ENCODE peak calls at places on chromosome 5, in six cellular contexts. One of them, this sample, is unnamed.
A peak's percentile ranks its signal among the peaks of the same experiment; 100 is the strongest.

GRCh38 chr5:131242728-131243255 is 21.1 kb upstream of the CDC42SE2 start:
- DNase-seq in NCI-H1092 treated with DMSO at 0.1 percent for 48 hours: no peak
- DNase-seq in breast epithelium: no peak
- DNase-seq in sigmoid colon: no peak
- DNase-seq in stimulated activated CD4-positive, alpha-beta T cell treated with anti-CD3 and anti-CD28 coated beads, Interleukin-15, amount 100 ng/mL, for 1 hour: no peak
- DNase-seq in cardiac septum: no peak
- DNase-seq in this sample: no peak

GRCh38 chr5:104706570-104706969 is 1144.0 kb upstream of the NUDT12 start:
- DNase-seq in NCI-H1092 treated with DMSO at 0.1 percent for 48 hours: no peak
- DNase-seq in breast epithelium: no peak
- DNase-seq in sigmoid colon: no peak
- DNase-seq in stimulated activated CD4-positive, alpha-beta T cell treated with anti-CD3 and anti-CD28 coated beads, Interleukin-15, amount 100 ng/mL, for 1 hour: no peak
- DNase-seq in cardiac septum: no peak
- DNase-seq in this sample: no peak

GRCh38 chr5:107985144-107985543 is 314.4 kb upstream of the EFNA5 start:
- DNase-seq in NCI-H1092 treated with DMSO at 0.1 percent for 48 hours: no peak
- DNase-seq in breast epithelium: no peak
- DNase-seq in sigmoid colon: no peak
- DNase-seq in stimulated activated CD4-positive, alpha-beta T cell treated with anti-CD3 and anti-CD28 coated beads, Interleukin-15, amount 100 ng/mL, for 1 hour: no peak
- DNase-seq in cardiac septum: no peak
- DNase-seq in this sample: no peak

GRCh38 chr5:160929906-160930305 is 77.9 kb upstream of the ATP10B start:
- DNase-seq in NCI-H1092 treated with DMSO at 0.1 percent for 48 hours: no peak
- DNase-seq in breast epithelium: no peak
- DNase-seq in sigmoid colon: no peak
- DNase-seq in stimulated activated CD4-positive, alpha-beta T cell treated with anti-CD3 and anti-CD28 coated beads, Interleukin-15, amount 100 ng/mL, for 1 hour: no peak
- DNase-seq in cardiac septum: no peak
- DNase-seq in this sample: no peak

GRCh38 chr5:172871982-172872381 is 37.9 kb downstream of the ERGIC1 start:
- DNase-seq in NCI-H1092 treated with DMSO at 0.1 percent for 48 hours: no peak
- DNase-seq in breast epithelium: no peak
- DNase-seq in sigmoid colon: no peak
- DNase-seq in stimulated activated CD4-positive, alpha-beta T cell treated with anti-CD3 and anti-CD28 coated beads, Interleukin-15, amount 100 ng/mL, for 1 hour: no peak
- DNase-seq in cardiac septum: no peak
- DNase-seq in this sample: no peak

GRCh38 chr5:139757727-139758509 is 37.7 kb upstream of the PSD2 start:
- DNase-seq in NCI-H1092 treated with DMSO at 0.1 percent for 48 hours: no peak
- DNase-seq in breast epithelium: no peak
- DNase-seq in sigmoid colon: no peak
- DNase-seq in stimulated activated CD4-positive, alpha-beta T cell treated with anti-CD3 and anti-CD28 coated beads, Interleukin-15, amount 100 ng/mL, for 1 hour: no peak
- DNase-seq in cardiac septum: no peak
- DNase-seq in this sample: no peak

GRCh38 chr5:132419517-132420468 is 50.3 kb downstream of the SLC22A5 start:
- DNase-seq in NCI-H1092 treated with DMSO at 0.1 percent for 48 hours: peak; percentile 50
- DNase-seq in breast epithelium: peak; percentile 72
- DNase-seq in sigmoid colon: peak; percentile 87
- DNase-seq in stimulated activated CD4-positive, alpha-beta T cell treated with anti-CD3 and anti-CD28 coated beads, Interleukin-15, amount 100 ng/mL, for 1 hour: peak; percentile 39
- DNase-seq in cardiac septum: peak; percentile 90
- DNase-seq in this sample: peak; percentile 85

GRCh38 chr5:97618721-97619120 is 435.7 kb upstream of the RIOK2 start:
- DNase-seq in NCI-H1092 treated with DMSO at 0.1 percent for 48 hours: no peak
- DNase-seq in breast epithelium: no peak
- DNase-seq in sigmoid colon: no peak
- DNase-seq in stimulated activated CD4-positive, alpha-beta T cell treated with anti-CD3 and anti-CD28 coated beads, Interleukin-15, amount 100 ng/mL, for 1 hour: no peak
- DNase-seq in cardiac septum: no peak
- DNase-seq in this sample: no peak

GRCh38 chr5:82153082-82153481 is 125.1 kb downstream of the RPS23 start:
- DNase-seq in NCI-H1092 treated with DMSO at 0.1 percent for 48 hours: no peak
- DNase-seq in breast epithelium: no peak
- DNase-seq in sigmoid colon: no peak
- DNase-seq in stimulated activated CD4-positive, alpha-beta T cell treated with anti-CD3 and anti-CD28 coated beads, Interleukin-15, amount 100 ng/mL, for 1 hour: no peak
- DNase-seq in cardiac septum: no peak
- DNase-seq in this sample: no peak